ENCODE peak calls at places on chromosomes 12 and 14, in eight cellular contexts. U is mesendoderm; H is GM23338; S is CD8-positive, alpha-beta memory T cell; X is effector memory CD4-positive, alpha-beta T cell; C is CD8-positive, alpha-beta T cell; R is K562; N is lower lobe of right lung. M is an unnamed sample. For H3K4me1, the result is how much of the 10 kb centered on the place peaks cover.

GRCh38 chr14:56159066-56159465 is 40.9 kb downstream of the PELI2 start:
- DNase-seq in U (no peak), H (no peak), S (no peak), X (no peak), C (no peak), R (no peak), N (no peak), M (no peak)

GRCh38 chr12:47652491-47653234 is 53.2 kb downstream of the RPAP3 start:
- DNase-seq in U (peak), H (peak), S (no peak), X (no peak), C (no peak), R (no peak), N (no peak), M (no peak)

GRCh38 chr12:14984036-14984435 is 11.2 kb downstream of the PDE6H start:
- DNase-seq in U (no peak), H (no peak), S (no peak), X (no peak), C (no peak), R (no peak), N (no peak), M (no peak)

GRCh38 chr14:102086346-102086971 is 385 bp downstream of the HSP90AA1 start:
- DNase-seq in U (peak), H (peak), S (peak), X (peak), C (peak), R (peak), N (peak), M (peak)

GRCh38 chr14:66121859-66122258 is 364.3 kb upstream of the CCDC196 start:
- DNase-seq in U (peak), H (peak), S (no peak), X (no peak), C (no peak), R (no peak), N (no peak), M (no peak)

GRCh38 chr12:120453977-120454376 is 7.7 kb downstream of the GATC start:
- DNase-seq in U (peak), H (peak), S (no peak), X (no peak), C (no peak), R (peak), N (no peak), M (peak)

GRCh38 chr12:9064815-9065606 is 50.7 kb downstream of the A2M start:
- DNase-seq in U (peak), H (peak), S (no peak), X (no peak), C (no peak), R (no peak), N (peak), M (peak)

GRCh38 chr14:52080171-52080800 is 11.4 kb upstream of the NID2 start:
- DNase-seq in U (no peak), H (no peak), S (no peak), X (no peak), C (no peak), R (no peak), N (no peak), M (no peak)

GRCh38 chr14:38103542-38104225 is 104.0 kb upstream of the SSTR1 start:
- DNase-seq in U (no peak), H (no peak), S (no peak), X (no peak), C (no peak), R (no peak), N (no peak), M (no peak)

GRCh38 chr12:82470906-82471512 is 112.7 kb downstream of the METTL25 start:
- DNase-seq in U (no peak), H (peak), S (no peak), X (no peak), C (no peak), R (no peak), N (no peak), M (no peak)

GRCh38 chr12:124466200-124467128 is 100.9 kb downstream of the NCOR2 start:
- DNase-seq in U (no peak), H (no peak), S (peak), X (peak), C (peak), R (no peak), N (peak), M (peak)

GRCh38 chr12:95096852-95097251 is 23.4 kb upstream of the NR2C1 start:
- DNase-seq in U (no peak), H (no peak), S (no peak), X (no peak), C (no peak), R (no peak), N (no peak), M (no peak)

GRCh38 chr14:60331201-60332045 is 82.4 kb downstream of the PPM1A start:
- DNase-seq in U (peak), H (peak), S (peak), X (peak), C (peak), R (peak), N (peak), M (peak)

GRCh38 chr14:103688906-103689902 is 26.0 kb downstream of the XRCC3 start:
- DNase-seq in U (no peak), H (no peak), S (no peak), X (no peak), C (no peak), R (no peak), N (peak), M (no peak)

GRCh38 chr12:127620956-127621355 is 646.0 kb upstream of the TMEM132C start:
- DNase-seq in U (peak), H (no peak), S (no peak), X (no peak), C (no peak), R (no peak), N (no peak), M (no peak)

GRCh38 chr12:5780536-5780935 is 164.5 kb downstream of the ANO2 start:
- DNase-seq in U (no peak), H (no peak), S (no peak), X (no peak), C (no peak), R (no peak), N (no peak), M (no peak)

GRCh38 chr12:128627659-128628058 is 196.1 kb downstream of the SLC15A4 start:
- DNase-seq in U (no peak), H (no peak), S (no peak), X (no peak), C (no peak), R (no peak), N (no peak), M (no peak)

GRCh38 chr12:122844366-122844971 is 9.2 kb downstream of the HIP1R start:
- DNase-seq in U (no peak), H (no peak), S (no peak), X (no peak), C (no peak), R (no peak), N (peak), M (no peak)

GRCh38 chr14:99925471-99925870 is 132.3 kb downstream of the EML1 start:
- DNase-seq in U (no peak), H (no peak), S (no peak), X (no peak), C (no peak), R (no peak), N (no peak), M (no peak)

GRCh38 chr14:58915646-58916045 is 272.8 kb upstream of the DAAM1 start:
- DNase-seq in U (no peak), H (no peak), S (no peak), X (no peak), C (no peak), R (no peak), N (no peak), M (no peak)
- H3K4me1 ChIP-seq in U (under half), H (under half), S (under half), X (under half), C (under half), R (under half), N (under half), M (under half)

DNA sequence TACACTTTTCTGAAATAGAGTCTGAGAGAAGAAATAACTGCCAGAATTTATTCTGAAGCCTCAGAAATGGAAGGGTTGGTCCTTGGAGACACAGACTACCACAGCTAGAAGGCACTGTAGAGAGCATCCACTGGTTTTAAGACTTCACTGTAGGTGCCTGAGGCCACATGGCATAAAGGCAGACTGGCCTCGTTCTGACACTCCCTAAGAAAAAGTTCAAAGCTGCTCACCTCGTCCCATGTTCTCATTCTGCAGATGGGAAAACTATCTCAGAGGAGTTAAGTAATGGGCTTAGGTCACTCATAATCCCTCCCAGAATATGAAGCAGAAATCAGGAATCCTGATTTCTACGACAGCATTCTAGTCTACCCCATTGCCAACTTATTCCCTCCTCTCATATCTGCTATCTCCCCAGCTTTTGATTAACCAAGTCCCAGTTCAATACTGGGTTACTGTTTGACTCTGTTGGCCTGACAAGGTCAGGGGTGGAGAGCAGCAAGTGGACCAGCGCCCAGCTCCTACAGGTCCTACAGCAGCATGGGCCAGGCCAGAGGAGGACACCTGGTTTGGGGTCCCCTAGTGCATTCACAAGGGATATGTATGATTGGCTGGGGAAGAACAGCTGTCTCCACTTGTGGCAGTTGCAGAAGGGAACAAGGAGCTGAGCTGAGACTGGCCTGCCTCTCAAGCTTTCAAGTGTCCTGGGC is 3.7 kb downstream of the ITGA5 start:
- DNase-seq in U (no peak), H (no peak), S (no peak), X (no peak), C (no peak), R (no peak), N (no peak), M (peak)
- H3K4me3 ChIP-seq in U (no peak), H (no peak), S (peak), X (no peak), C (no peak), R (no peak), N (peak), M (no peak)

GRCh38 chr14:53412819-53413664 is 259.9 kb upstream of the DDHD1 start:
- DNase-seq in U (peak), H (peak), S (no peak), X (no peak), C (no peak), R (no peak), N (no peak), M (no peak)

GRCh38 chr14:53408175-53408879 is 255.2 kb upstream of the DDHD1 start:
- DNase-seq in U (no peak), H (no peak), S (no peak), X (no peak), C (no peak), R (no peak), N (no peak), M (no peak)

GRCh38 chr14:53411110-53411509 is 258.0 kb upstream of the DDHD1 start:
- DNase-seq in U (no peak), H (no peak), S (no peak), X (no peak), C (no peak), R (no peak), N (no peak), M (no peak)

GRCh38 chr14:53409289-53409688 is 256.2 kb upstream of the DDHD1 start:
- DNase-seq in U (no peak), H (no peak), S (no peak), X (no peak), C (no peak), R (no peak), N (no peak), M (no peak)

GRCh38 chr14:53409974-53410373 is 256.9 kb upstream of the DDHD1 start:
- DNase-seq in U (peak), H (no peak), S (no peak), X (no peak), C (no peak), R (no peak), N (no peak), M (no peak)
- H3K27ac ChIP-seq in U (no peak), H (no peak), S (no peak), X (no peak), C (no peak), R (no peak), N (no peak), M (no peak)

GRCh38 chr12:2154050-2154449 is 101.3 kb downstream of the CACNA1C start:
- DNase-seq in U (no peak), H (no peak), S (no peak), X (no peak), C (no peak), R (no peak), N (no peak), M (no peak)
- H3K4me1 ChIP-seq in U (under half), H (under half), S (under half), X (under half), C (under half), R (under half), N (under half), M (under half)

GRCh38 chr12:17511369-17511768 is 578.6 kb downstream of the RERGL start:
- DNase-seq in U (peak), H (peak), S (no peak), X (no peak), C (no peak), R (no peak), N (no peak), M (no peak)
- H3K4me3 ChIP-seq in U (no peak), H (no peak), S (no peak), X (no peak), C (no peak), R (no peak), N (no peak), M (no peak)

DNA sequence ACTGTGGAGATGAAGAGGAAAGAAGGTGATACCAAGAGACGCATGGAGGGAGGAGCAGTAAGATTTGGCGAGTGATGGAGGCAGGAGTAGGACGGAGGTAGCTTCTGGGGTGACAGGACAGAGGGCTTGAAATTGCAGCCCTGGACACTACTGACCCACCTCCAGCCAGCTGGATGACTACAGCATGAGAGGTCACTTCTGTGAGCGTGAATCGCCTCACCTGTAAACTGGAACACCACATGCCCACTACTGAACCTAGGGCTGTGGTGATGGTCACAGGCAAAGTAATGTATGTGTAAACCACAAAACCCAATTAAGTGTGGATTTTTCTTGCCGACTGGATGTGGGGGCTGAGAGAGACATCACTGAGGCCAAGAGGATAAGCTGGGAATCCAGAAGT is 6.6 kb upstream of the KRT4 start:
- DNase-seq in U (no peak), H (no peak), S (no peak), X (no peak), C (no peak), R (no peak), N (no peak), M (no peak)
- H3K27ac ChIP-seq in U (no peak), H (no peak), S (no peak), X (no peak), C (no peak), R (no peak), N (no peak), M (no peak)

DNA sequence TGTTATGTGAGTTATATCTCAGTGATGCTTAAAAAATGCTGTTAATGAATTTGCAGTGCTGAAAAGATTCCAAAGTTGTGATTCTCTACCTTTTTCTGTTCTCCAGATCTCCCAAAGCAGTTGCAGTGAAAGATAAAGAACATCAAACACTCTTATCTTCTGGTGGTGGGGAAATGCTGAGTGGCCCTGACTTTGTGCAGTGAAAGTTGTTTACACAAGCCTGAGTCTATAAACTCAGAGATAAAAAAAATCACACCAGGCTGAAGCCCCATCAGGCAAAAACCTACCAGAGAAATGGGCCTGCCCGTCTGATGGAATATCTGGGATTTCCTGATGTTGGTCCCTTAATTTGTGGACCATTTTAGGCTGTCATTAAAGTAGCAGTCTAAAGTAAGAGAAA is 46.1 kb downstream of the RASSF3 start:
- DNase-seq in U (peak), H (no peak), S (no peak), X (no peak), C (peak), R (no peak), N (no peak), M (no peak)
- H3K4me1 ChIP-seq in U (under half), H (under half), S (half or more), X (under half), C (half or more), R (under half), N (under half), M (half or more)

GRCh38 chr12:22333186-22333745 is 1.2 kb downstream of the ST8SIA1 start:
- DNase-seq in U (no peak), H (no peak), S (no peak), X (no peak), C (no peak), R (no peak), N (no peak), M (no peak)
- H3K4me3 ChIP-seq in U (peak), H (peak), S (peak), X (peak), C (peak), R (no peak), N (peak), M (peak)

GRCh38 chr14:31990183-31990862 is 86.8 kb upstream of the ARHGAP5 start:
- DNase-seq in U (peak), H (no peak), S (no peak), X (no peak), C (no peak), R (no peak), N (no peak), M (no peak)

GRCh38 chr14:31994391-31995033 is 82.6 kb upstream of the ARHGAP5 start:
- DNase-seq in U (peak), H (no peak), S (no peak), X (no peak), C (no peak), R (no peak), N (no peak), M (no peak)

GRCh38 chr14:31992051-31992450 is 85.1 kb upstream of the ARHGAP5 start:
- DNase-seq in U (no peak), H (no peak), S (no peak), X (no peak), C (no peak), R (no peak), N (no peak), M (no peak)

GRCh38 chr14:31990959-31991541 is 86.1 kb upstream of the ARHGAP5 start:
- DNase-seq in U (no peak), H (no peak), S (no peak), X (no peak), C (no peak), R (no peak), N (no peak), M (no peak)

GRCh38 chr14:31993521-31993941 is 83.6 kb upstream of the ARHGAP5 start:
- DNase-seq in U (no peak), H (no peak), S (no peak), X (no peak), C (no peak), R (no peak), N (no peak), M (no peak)
- H3K27ac ChIP-seq in U (no peak), H (no peak), S (no peak), X (no peak), C (no peak), R (no peak), N (no peak), M (no peak)

DNA sequence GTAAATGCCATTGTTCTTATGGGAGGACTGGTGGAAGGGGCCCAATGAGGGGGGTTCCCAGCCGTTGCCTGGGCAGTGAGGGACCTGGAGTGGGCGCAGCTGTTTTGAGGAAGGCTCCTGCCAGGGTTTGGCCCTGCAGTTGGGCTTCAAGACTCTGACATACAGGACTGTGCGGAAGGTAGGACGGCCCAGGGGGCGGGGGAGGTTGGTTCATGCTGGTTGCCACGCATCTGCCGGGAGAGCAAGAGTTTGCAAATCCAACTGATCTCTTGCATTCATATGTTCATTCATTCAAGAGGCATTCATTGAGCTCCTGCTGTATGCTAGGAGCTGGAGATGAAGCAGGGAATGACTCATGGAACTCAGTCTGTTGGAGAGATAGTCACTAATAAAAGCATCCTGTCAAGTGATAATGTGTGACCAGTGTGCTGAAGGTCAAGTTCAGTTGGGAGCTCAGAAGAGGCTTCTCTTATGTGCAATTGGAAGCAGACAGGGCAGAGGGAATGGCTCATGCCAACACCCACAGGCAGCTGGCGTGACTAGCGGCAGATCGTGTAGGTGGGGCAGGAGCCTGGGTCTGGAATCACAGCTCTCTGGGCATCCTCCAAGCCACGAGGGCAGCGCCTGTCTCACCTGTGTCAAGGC is 7.8 kb downstream of the SH2B3 start:
- DNase-seq in U (no peak), H (no peak), S (no peak), X (no peak), C (no peak), R (no peak), N (peak), M (no peak)
- H3K4me1 ChIP-seq in U (under half), H (half or more), S (half or more), X (half or more), C (half or more), R (half or more), N (half or more), M (half or more)